ENCODE peak calls at places on chromosomes 16 and 17, in nine cellular contexts. One of them, this sample, is unnamed. For H3K4me1, the result is how much of the 10 kb centered on the place peaks cover.

GRCh38 chr16:80806957-80807356 is 2.6 kb upstream of the CDYL2 start:
- DNase-seq in hepatocyte: no peak
- DNase-seq in cardiac muscle cell: no peak
- DNase-seq in endodermal cell: no peak
- DNase-seq in upper lobe of left lung: no peak
- DNase-seq in DND-41: no peak
- DNase-seq in sigmoid colon: no peak
- DNase-seq in psoas muscle: no peak
- DNase-seq in astrocyte: peak
- DNase-seq in this sample: no peak

GRCh38 chr17:12195418-12195817 is 174.7 kb downstream of the MAP2K4 start:
- DNase-seq in hepatocyte: no peak
- DNase-seq in cardiac muscle cell: no peak
- DNase-seq in endodermal cell: no peak
- DNase-seq in upper lobe of left lung: no peak
- DNase-seq in DND-41: no peak
- DNase-seq in sigmoid colon: no peak
- DNase-seq in psoas muscle: no peak
- DNase-seq in astrocyte: no peak
- DNase-seq in this sample: no peak

GRCh38 chr17:76241205-76241539 is 879 bp upstream of the RNF157 start:
- DNase-seq in hepatocyte: no peak
- DNase-seq in cardiac muscle cell: no peak
- DNase-seq in endodermal cell: no peak
- DNase-seq in upper lobe of left lung: no peak
- DNase-seq in DND-41: no peak
- DNase-seq in sigmoid colon: peak
- DNase-seq in psoas muscle: peak
- DNase-seq in astrocyte: no peak
- DNase-seq in this sample: no peak

GRCh38 chr16:84308120-84308519 is 13.4 kb downstream of the WFDC1 start:
- DNase-seq in hepatocyte: peak
- DNase-seq in cardiac muscle cell: peak
- DNase-seq in endodermal cell: peak
- DNase-seq in upper lobe of left lung: peak
- DNase-seq in DND-41: peak
- DNase-seq in sigmoid colon: peak
- DNase-seq in psoas muscle: peak
- DNase-seq in astrocyte: no peak
- DNase-seq in this sample: peak

GRCh38 chr17:76566988-76567431 is 18.6 kb downstream of the ST6GALNAC2 start:
- DNase-seq in hepatocyte: no peak
- DNase-seq in cardiac muscle cell: no peak
- DNase-seq in endodermal cell: peak
- DNase-seq in upper lobe of left lung: no peak
- DNase-seq in DND-41: no peak
- DNase-seq in sigmoid colon: no peak
- DNase-seq in psoas muscle: no peak
- DNase-seq in astrocyte: no peak
- DNase-seq in this sample: no peak

GRCh38 chr17:21218101-21218500 is 4.1 kb upstream of the TMEM11 start:
- DNase-seq in hepatocyte: no peak
- DNase-seq in cardiac muscle cell: peak
- DNase-seq in endodermal cell: peak
- DNase-seq in upper lobe of left lung: no peak
- DNase-seq in DND-41: no peak
- DNase-seq in sigmoid colon: no peak
- DNase-seq in psoas muscle: no peak
- DNase-seq in astrocyte: no peak
- DNase-seq in this sample: no peak

GRCh38 chr16:19926449-19927390 is 42.1 kb upstream of the GPRC5B start:
- DNase-seq in hepatocyte: peak
- DNase-seq in cardiac muscle cell: no peak
- DNase-seq in endodermal cell: peak
- DNase-seq in upper lobe of left lung: no peak
- DNase-seq in DND-41: no peak
- DNase-seq in sigmoid colon: no peak
- DNase-seq in psoas muscle: no peak
- DNase-seq in astrocyte: peak
- DNase-seq in this sample: no peak

GRCh38 chr16:57951204-57951960 is 19.5 kb downstream of the CNGB1 start:
- DNase-seq in hepatocyte: no peak
- DNase-seq in cardiac muscle cell: no peak
- DNase-seq in endodermal cell: no peak
- DNase-seq in upper lobe of left lung: no peak
- DNase-seq in DND-41: no peak
- DNase-seq in sigmoid colon: no peak
- DNase-seq in psoas muscle: no peak
- DNase-seq in astrocyte: no peak
- DNase-seq in this sample: no peak

GRCh38 chr17:72850410-72850809 is 242.1 kb downstream of the SLC39A11 start:
- DNase-seq in hepatocyte: no peak
- DNase-seq in cardiac muscle cell: no peak
- DNase-seq in endodermal cell: no peak
- DNase-seq in upper lobe of left lung: no peak
- DNase-seq in DND-41: no peak
- DNase-seq in sigmoid colon: no peak
- DNase-seq in psoas muscle: no peak
- DNase-seq in astrocyte: peak
- DNase-seq in this sample: no peak

GRCh38 chr16:77439106-77439505 is 4.3 kb upstream of the ADAMTS18 start:
- DNase-seq in hepatocyte: no peak
- DNase-seq in cardiac muscle cell: peak
- DNase-seq in endodermal cell: no peak
- DNase-seq in upper lobe of left lung: no peak
- DNase-seq in DND-41: no peak
- DNase-seq in sigmoid colon: no peak
- DNase-seq in psoas muscle: no peak
- DNase-seq in astrocyte: no peak
- DNase-seq in this sample: no peak

GRCh38 chr17:43200127-43200526 is 11.5 kb upstream of the TMEM106A start:
- DNase-seq in hepatocyte: no peak
- DNase-seq in cardiac muscle cell: no peak
- DNase-seq in endodermal cell: no peak
- DNase-seq in upper lobe of left lung: no peak
- DNase-seq in DND-41: peak
- DNase-seq in sigmoid colon: no peak
- DNase-seq in psoas muscle: no peak
- DNase-seq in astrocyte: no peak
- DNase-seq in this sample: no peak

GRCh38 chr17:16415031-16415924 is at the start of gene TRPV2:
- DNase-seq in hepatocyte: peak
- DNase-seq in cardiac muscle cell: peak
- DNase-seq in endodermal cell: peak
- DNase-seq in upper lobe of left lung: peak
- DNase-seq in DND-41: peak
- DNase-seq in sigmoid colon: no peak
- DNase-seq in psoas muscle: peak
- DNase-seq in astrocyte: no peak
- DNase-seq in this sample: no peak

GRCh38 chr16:20851601-20852000 is 45.3 kb downstream of the REXO5 start:
- DNase-seq in hepatocyte: peak
- DNase-seq in cardiac muscle cell: peak
- DNase-seq in endodermal cell: no peak
- DNase-seq in upper lobe of left lung: peak
- DNase-seq in DND-41: no peak
- DNase-seq in sigmoid colon: peak
- DNase-seq in psoas muscle: peak
- DNase-seq in astrocyte: peak
- DNase-seq in this sample: peak

GRCh38 chr17:50143461-50144176 is 6.9 kb downstream of the PPP1R9B start:
- DNase-seq in hepatocyte: no peak
- DNase-seq in cardiac muscle cell: no peak
- DNase-seq in endodermal cell: no peak
- DNase-seq in upper lobe of left lung: no peak
- DNase-seq in DND-41: no peak
- DNase-seq in sigmoid colon: no peak
- DNase-seq in psoas muscle: peak
- DNase-seq in astrocyte: no peak
- DNase-seq in this sample: no peak

GRCh38 chr16:30032083-30032819 is 1.2 kb upstream of the TLCD3B start:
- DNase-seq in hepatocyte: peak
- DNase-seq in cardiac muscle cell: peak
- DNase-seq in endodermal cell: peak
- DNase-seq in upper lobe of left lung: peak
- DNase-seq in DND-41: peak
- DNase-seq in sigmoid colon: no peak
- DNase-seq in psoas muscle: no peak
- DNase-seq in astrocyte: peak
- DNase-seq in this sample: peak

GRCh38 chr17:34220045-34220775 is 34.9 kb upstream of the CCL2 start:
- DNase-seq in hepatocyte: no peak
- DNase-seq in cardiac muscle cell: no peak
- DNase-seq in endodermal cell: no peak
- DNase-seq in upper lobe of left lung: no peak
- DNase-seq in DND-41: no peak
- DNase-seq in sigmoid colon: no peak
- DNase-seq in psoas muscle: no peak
- DNase-seq in astrocyte: no peak
- DNase-seq in this sample: no peak

GRCh38 chr17:7352910-7353635 is 1.1 kb downstream of the KCTD11 start:
- DNase-seq in hepatocyte: peak
- DNase-seq in cardiac muscle cell: no peak
- DNase-seq in endodermal cell: no peak
- DNase-seq in upper lobe of left lung: no peak
- DNase-seq in DND-41: no peak
- DNase-seq in sigmoid colon: no peak
- DNase-seq in psoas muscle: no peak
- DNase-seq in astrocyte: no peak
- DNase-seq in this sample: no peak
- H3K4me3 ChIP-seq in hepatocyte: no peak
- H3K4me3 ChIP-seq in cardiac muscle cell: peak
- H3K4me3 ChIP-seq in endodermal cell: peak
- H3K4me3 ChIP-seq in upper lobe of left lung: peak
- H3K4me3 ChIP-seq in DND-41: no peak
- H3K4me3 ChIP-seq in sigmoid colon: peak
- H3K4me3 ChIP-seq in psoas muscle: peak
- H3K4me3 ChIP-seq in astrocyte: peak
- H3K4me3 ChIP-seq in this sample: no peak

DNA sequence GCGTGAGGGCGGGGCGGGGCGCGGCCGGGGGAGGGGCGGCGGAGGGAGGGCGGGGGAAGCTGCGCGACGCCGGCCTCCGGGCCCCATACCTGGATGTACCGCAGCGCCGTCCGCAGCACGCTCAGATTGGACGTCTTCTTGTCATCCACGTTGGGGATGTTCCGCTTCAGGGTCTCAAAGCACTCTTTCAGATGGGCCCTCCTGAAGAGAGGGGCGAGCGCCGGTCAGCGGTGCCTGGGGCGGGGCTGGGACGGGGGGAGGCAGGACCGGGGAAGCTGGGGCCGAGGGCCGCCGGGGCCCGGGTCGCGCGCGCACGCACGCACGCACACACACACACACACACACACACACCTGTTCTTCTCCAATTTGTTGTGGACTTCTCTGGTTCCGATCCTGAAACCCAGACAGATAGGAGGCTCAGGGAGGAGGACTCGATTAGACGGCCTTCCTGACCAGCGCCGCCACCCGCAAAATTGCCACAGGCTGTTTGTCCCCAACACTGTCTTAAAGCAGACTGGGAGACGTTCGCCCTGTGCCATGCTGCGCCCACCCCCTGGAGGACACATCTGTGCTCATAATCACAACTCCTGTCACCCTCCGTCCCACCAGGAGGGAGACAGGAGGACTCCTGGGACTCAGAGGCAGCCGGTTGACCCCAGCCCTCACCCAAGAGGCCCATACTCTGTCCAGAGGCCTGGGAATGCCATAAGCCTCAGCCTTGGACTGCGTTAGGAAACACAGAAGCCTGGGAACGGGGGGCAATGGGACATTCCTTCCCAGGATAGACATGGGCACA is 6.7 kb downstream of the MNT start:
- DNase-seq in hepatocyte: no peak
- DNase-seq in cardiac muscle cell: no peak
- DNase-seq in endodermal cell: peak
- DNase-seq in upper lobe of left lung: no peak
- DNase-seq in DND-41: no peak
- DNase-seq in sigmoid colon: peak
- DNase-seq in psoas muscle: peak
- DNase-seq in astrocyte: no peak
- DNase-seq in this sample: no peak
- H3K4me1 ChIP-seq in hepatocyte: half or more
- H3K4me1 ChIP-seq in cardiac muscle cell: under half
- H3K4me1 ChIP-seq in endodermal cell: under half
- H3K4me1 ChIP-seq in upper lobe of left lung: half or more
- H3K4me1 ChIP-seq in DND-41: under half
- H3K4me1 ChIP-seq in sigmoid colon: half or more
- H3K4me1 ChIP-seq in psoas muscle: half or more
- H3K4me1 ChIP-seq in astrocyte: half or more
- H3K4me1 ChIP-seq in this sample: under half

GRCh38 chr16:13060932-13061331 is 159.5 kb downstream of the SHISA9 start:
- DNase-seq in hepatocyte: no peak
- DNase-seq in cardiac muscle cell: no peak
- DNase-seq in endodermal cell: no peak
- DNase-seq in upper lobe of left lung: no peak
- DNase-seq in DND-41: no peak
- DNase-seq in sigmoid colon: no peak
- DNase-seq in psoas muscle: no peak
- DNase-seq in astrocyte: no peak
- DNase-seq in this sample: no peak
- H3K27ac ChIP-seq in hepatocyte: no peak
- H3K27ac ChIP-seq in cardiac muscle cell: no peak
- H3K27ac ChIP-seq in endodermal cell: no peak
- H3K27ac ChIP-seq in upper lobe of left lung: no peak
- H3K27ac ChIP-seq in DND-41: no peak
- H3K27ac ChIP-seq in sigmoid colon: no peak
- H3K27ac ChIP-seq in psoas muscle: no peak
- H3K27ac ChIP-seq in astrocyte: no peak
- H3K27ac ChIP-seq in this sample: no peak

GRCh38 chr17:17591408-17592265 is at the start of gene PEMT:
- DNase-seq in hepatocyte: peak
- DNase-seq in cardiac muscle cell: peak
- DNase-seq in endodermal cell: peak
- DNase-seq in upper lobe of left lung: peak
- DNase-seq in DND-41: peak
- DNase-seq in sigmoid colon: peak
- DNase-seq in psoas muscle: peak
- DNase-seq in astrocyte: peak
- DNase-seq in this sample: peak

GRCh38 chr17:17587614-17588336 is 3.7 kb downstream of the PEMT start:
- DNase-seq in hepatocyte: no peak
- DNase-seq in cardiac muscle cell: no peak
- DNase-seq in endodermal cell: no peak
- DNase-seq in upper lobe of left lung: no peak
- DNase-seq in DND-41: no peak
- DNase-seq in sigmoid colon: no peak
- DNase-seq in psoas muscle: no peak
- DNase-seq in astrocyte: no peak
- DNase-seq in this sample: no peak

GRCh38 chr17:17593222-17593620 is 1.7 kb upstream of the PEMT start:
- DNase-seq in hepatocyte: no peak
- DNase-seq in cardiac muscle cell: no peak
- DNase-seq in endodermal cell: no peak
- DNase-seq in upper lobe of left lung: no peak
- DNase-seq in DND-41: no peak
- DNase-seq in sigmoid colon: no peak
- DNase-seq in psoas muscle: no peak
- DNase-seq in astrocyte: no peak
- DNase-seq in this sample: no peak

GRCh38 chr17:17590883-17591407 is 563 bp downstream of the PEMT start:
- DNase-seq in hepatocyte: no peak
- DNase-seq in cardiac muscle cell: no peak
- DNase-seq in endodermal cell: no peak
- DNase-seq in upper lobe of left lung: no peak
- DNase-seq in DND-41: no peak
- DNase-seq in sigmoid colon: no peak
- DNase-seq in psoas muscle: no peak
- DNase-seq in astrocyte: no peak
- DNase-seq in this sample: no peak

GRCh38 chr17:17590141-17590735 is 1.3 kb downstream of the PEMT start:
- DNase-seq in hepatocyte: no peak
- DNase-seq in cardiac muscle cell: peak
- DNase-seq in endodermal cell: peak
- DNase-seq in upper lobe of left lung: peak
- DNase-seq in DND-41: no peak
- DNase-seq in sigmoid colon: no peak
- DNase-seq in psoas muscle: no peak
- DNase-seq in astrocyte: no peak
- DNase-seq in this sample: no peak
- H3K4me3 ChIP-seq in hepatocyte: peak
- H3K4me3 ChIP-seq in cardiac muscle cell: peak
- H3K4me3 ChIP-seq in endodermal cell: peak
- H3K4me3 ChIP-seq in upper lobe of left lung: peak
- H3K4me3 ChIP-seq in DND-41: peak
- H3K4me3 ChIP-seq in sigmoid colon: peak
- H3K4me3 ChIP-seq in psoas muscle: peak
- H3K4me3 ChIP-seq in astrocyte: peak
- H3K4me3 ChIP-seq in this sample: no peak